ENCODE peak calls at places on chromosomes 12 and 14, in five cellular contexts. L is adrenal gland; D is CD8-positive, alpha-beta T cell; Q is AG04450; F is uterus. H is an unnamed sample.

GRCh38 chr14:83874662-83875061 is 1655.3 kb upstream of the FLRT2 start:
- DNase-seq in L (no peak), F (no peak), D (no peak), Q (no peak), H (no peak)

GRCh38 chr12:104615048-104615561 is 158.4 kb downstream of the CHST11 start:
- DNase-seq in D (no peak), F (peak; percentile 73), L (no peak), Q (no peak), H (no peak)

GRCh38 chr14:64611358-64612020 is 61.7 kb downstream of the PPP1R36 start:
- DNase-seq in F (peak; percentile 33), L (no peak), D (no peak), Q (peak; percentile 27), H (no peak)

GRCh38 chr12:38547586-38547985 is 231.0 kb downstream of the ALG10B start:
- DNase-seq in Q (no peak), F (no peak), L (no peak), D (no peak), H (no peak)

GRCh38 chr12:76346798-76347420 is 1.3 kb downstream of the BBS10 start:
- DNase-seq in D (no peak), Q (no peak), F (no peak), L (peak; percentile 23), H (no peak)

GRCh38 chr12:3204716-3205617 is 127.8 kb downstream of the TSPAN9 start:
- DNase-seq in F (no peak), L (no peak), D (no peak), Q (no peak), H (no peak)

GRCh38 chr14:41570415-41571155 is 36.1 kb upstream of the LRFN5 start:
- DNase-seq in Q (no peak), L (no peak), D (no peak), F (no peak), H (no peak)

GRCh38 chr14:23566782-23567185 is 807 bp downstream of the AP1G2 start:
- DNase-seq in Q (no peak), D (no peak), F (no peak), L (no peak), H (no peak)

GRCh38 chr14:101361044-101361443 is 200.3 kb upstream of the DIO3 start:
- DNase-seq in D (no peak), L (no peak), F (peak; percentile 73), Q (no peak), H (no peak)

GRCh38 chr12:76247026-76247688 is 101.1 kb downstream of the BBS10 start:
- DNase-seq in Q (no peak), L (no peak), D (no peak), F (no peak), H (no peak)

GRCh38 chr12:93813972-93814821 is 137.0 kb downstream of the CRADD start:
- DNase-seq in F (peak; percentile 81), Q (peak; percentile 61), L (peak; percentile 64), D (no peak), H (no peak)

GRCh38 chr14:100988411-100988900 is 84.9 kb upstream of the RTL1 start:
- DNase-seq in D (no peak), Q (no peak), F (no peak), L (no peak), H (no peak)

GRCh38 chr12:92624236-92624635 is 78.6 kb upstream of the PLEKHG7 start:
- DNase-seq in D (no peak), Q (no peak), F (no peak), L (no peak), H (no peak)

GRCh38 chr14:70909788-70910614 is 2.7 kb downstream of the PCNX1 start:
- DNase-seq in F (no peak), L (peak; percentile 25), D (no peak), Q (no peak), H (no peak)

GRCh38 chr14:61140271-61140670 is 140.9 kb downstream of the TMEM30B start:
- DNase-seq in L (no peak), Q (no peak), D (no peak), F (no peak), H (no peak)

GRCh38 chr14:63840981-63841380 is 11.8 kb upstream of the SYNE2 start:
- DNase-seq in Q (no peak), D (peak; percentile 46), L (no peak), F (no peak), H (peak; percentile 63)

GRCh38 chr14:56333361-56334279 is 215.4 kb downstream of the PELI2 start:
- DNase-seq in D (no peak), L (no peak), Q (peak; percentile 61), F (no peak), H (no peak)

GRCh38 chr14:94793901-94794300 is 24.0 kb upstream of the GSC start:
- DNase-seq in Q (no peak), D (no peak), F (no peak), L (no peak), H (no peak)
- H3K27ac ChIP-seq in Q (no peak overlapping the region), D (no peak overlapping the region), F (no peak overlapping the region), L (no peak overlapping the region), H (no peak overlapping the region)

DNA sequence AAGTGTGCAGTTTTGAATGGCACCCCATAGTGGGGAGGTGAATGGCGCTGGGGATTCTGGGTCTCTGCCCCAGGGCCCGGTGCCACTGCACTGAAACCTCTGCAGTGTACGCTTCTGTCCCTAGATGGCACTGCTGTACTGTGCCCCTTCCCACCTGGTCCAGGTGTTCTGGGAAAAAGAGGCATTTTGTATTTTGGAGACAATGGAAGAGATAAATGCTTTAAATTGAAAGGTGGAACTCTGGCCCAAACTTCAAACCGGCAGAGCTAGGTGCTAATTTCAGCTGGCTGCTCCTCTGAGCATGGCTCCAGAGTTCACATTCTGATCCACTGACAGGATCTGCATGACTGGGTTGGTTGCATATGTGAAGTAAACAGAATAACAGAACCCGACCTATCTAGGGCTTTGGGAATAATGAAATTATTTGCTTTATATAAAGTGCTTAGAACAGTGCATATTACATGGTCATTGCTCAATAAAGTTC is 52.2 kb downstream of the KRT80 start:
- DNase-seq in Q (no peak), D (no peak), F (no peak), L (no peak), H (no peak)
- TF ChIP-seq CTCF in Q (peak; percentile 72), D (peak; percentile 59), F (peak; percentile 35), L (peak; percentile 53), H (peak; percentile 69)

GRCh38 chr14:54691525-54692260 is 124.8 kb downstream of the SAMD4A start:
- DNase-seq in D (no peak), F (peak; percentile 73), L (peak; percentile 84), Q (no peak), H (no peak)
- H3K27ac ChIP-seq in D (no peak overlapping the region), F (peak overlapping the region; percentile 52), L (no peak overlapping the region), Q (no peak overlapping the region), H (no peak overlapping the region)

GRCh38 chr12:12492547-12492946 is 70.1 kb downstream of the DUSP16 start:
- DNase-seq in L (no peak), Q (no peak), D (no peak), F (no peak), H (no peak)

GRCh38 chr12:12488823-12489528 is 73.7 kb downstream of the DUSP16 start:
- DNase-seq in Q (no peak), D (no peak), L (no peak), F (no peak), H (no peak)

GRCh38 chr12:12488296-12488695 is 74.4 kb downstream of the DUSP16 start:
- DNase-seq in F (no peak), D (no peak), Q (no peak), L (no peak), H (no peak)

GRCh38 chr12:12495536-12495935 is 67.1 kb downstream of the DUSP16 start:
- DNase-seq in L (no peak), Q (no peak), D (no peak), F (no peak), H (no peak)

GRCh38 chr12:12491634-12492033 is 71.0 kb downstream of the DUSP16 start:
- DNase-seq in L (no peak), D (no peak), Q (no peak), F (no peak), H (no peak)
- TF ChIP-seq CTCF in L (no peak), D (no peak), Q (no peak), F (no peak), H (no peak)

GRCh38 chr14:91145396-91146160 is 31.7 kb downstream of the DGLUCY start:
- DNase-seq in L (peak; percentile 31), D (no peak), Q (no peak), F (no peak), H (no peak)

GRCh38 chr14:91143862-91144261 is 30.0 kb downstream of the DGLUCY start:
- DNase-seq in L (no peak), F (no peak), Q (no peak), D (no peak), H (no peak)

GRCh38 chr14:91144425-91145145 is 30.7 kb downstream of the DGLUCY start:
- DNase-seq in F (no peak), Q (peak; percentile 52), D (no peak), L (no peak), H (no peak)

GRCh38 chr14:91149462-91149861 is 35.6 kb downstream of the DGLUCY start:
- DNase-seq in Q (peak; percentile 99), F (peak; percentile 66), D (no peak), L (no peak), H (no peak)

GRCh38 chr14:91146661-91147060 is 32.8 kb downstream of the DGLUCY start:
- DNase-seq in L (no peak), D (no peak), F (no peak), Q (no peak), H (no peak)
- H3K27ac ChIP-seq in L (no peak overlapping the region), D (no peak overlapping the region), F (no peak overlapping the region), Q (no peak overlapping the region), H (no peak overlapping the region)

DNA sequence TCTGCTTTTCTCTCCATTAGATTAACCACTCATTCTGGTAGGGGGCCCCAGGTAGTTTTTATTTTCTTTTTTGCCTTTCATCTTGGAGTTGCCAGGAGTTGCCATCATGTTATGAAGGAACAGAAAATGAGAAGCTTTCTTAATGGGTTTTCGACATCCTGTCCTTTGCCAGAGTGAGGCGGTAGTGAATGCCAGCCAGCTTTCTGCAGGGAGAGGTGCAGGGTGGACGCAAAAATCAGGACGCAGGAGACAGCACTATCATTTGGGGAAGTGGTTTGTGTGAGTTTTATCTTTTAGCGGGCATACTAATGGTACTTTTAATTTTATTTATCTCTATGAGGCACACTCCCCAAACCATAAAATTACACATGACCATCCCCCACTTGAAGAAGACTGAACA is 1.7 kb downstream of the RASSF8 start:
- DNase-seq in L (peak; percentile 34), Q (no peak), F (no peak), D (no peak), H (no peak)
- TF ChIP-seq CTCF in L (no peak), Q (peak; percentile 38), F (no peak), D (no peak), H (no peak)

H was measured in CD4-positive, alpha-beta T cell.